ENCODE peak calls at places on chromosomes 3 and 15, in ten cellular contexts. T is GM04504; R is stimulated activated naive CD8-positive, alpha-beta T cell treated with anti-CD3 and anti-CD28 coated beads, Interleukin-15, amount 100 ng/mL, for 72 hours; M is Right ventricle myocardium inferior; W is GM03348; J is NCI-H1417 treated with DMSO at 0.1 percent for 48 hours; V is activated naive CD8-positive, alpha-beta T cell treated with anti-CD3 and anti-CD28 coated beads, Interleukin-2, amount 10 ng/mL, durations not matched to agents 7 days and 5 days; U is activated naive CD4-positive, alpha-beta T cell treated with anti-CD3 and anti-CD28 coated beads for 36 hours; I is HuH-7; F is natural killer cell. B is an unnamed sample.

GRCh38 chr15:43249699-43250203 is 17.0 kb downstream of the TGM5 start:
- DNase-seq in R (no peak), V (no peak), W (peak; percentile 78), J (no peak), F (no peak), T (peak; percentile 61), U (peak; percentile 25), M (no peak), I (no peak), B (peak; percentile 21)

GRCh38 chr3:123338620-123339061 is 110.2 kb downstream of the ADCY5 start:
- DNase-seq in V (no peak), J (no peak), U (no peak), T (no peak), M (peak; percentile 78), R (no peak), I (no peak), W (no peak), F (no peak), B (no peak)

GRCh38 chr3:66195347-66195783 is 25.4 kb upstream of the SLC25A26 start:
- DNase-seq in F (no peak), I (no peak), J (no peak), M (peak; percentile 81), T (peak; percentile 19), R (peak; percentile 8), V (peak; percentile 26), W (peak; percentile 85), U (peak; percentile 38), B (no peak)

GRCh38 chr3:194450341-194450740 is 36.5 kb downstream of the ATP13A3 start:
- DNase-seq in W (no peak), F (no peak), V (no peak), I (no peak), T (no peak), M (no peak), J (peak; percentile 88), U (no peak), R (no peak), B (no peak)

GRCh38 chr15:49265911-49266310 is 95.9 kb downstream of the GALK2 start:
- DNase-seq in U (no peak), F (no peak), W (no peak), R (no peak), M (no peak), V (no peak), T (no peak), J (no peak), I (no peak), B (no peak)

GRCh38 chr3:44001072-44001471 is 240.6 kb upstream of the TOPAZ1 start:
- DNase-seq in J (no peak), R (no peak), F (no peak), M (no peak), T (no peak), W (no peak), V (no peak), U (no peak), I (no peak), B (no peak)

GRCh38 chr3:57518276-57518914 is 25.7 kb downstream of the DNAH12 start:
- DNase-seq in J (no peak), R (no peak), W (no peak), M (no peak), T (no peak), U (no peak), V (no peak), I (no peak), F (no peak), B (peak; percentile 66)

GRCh38 chr15:38696120-38696727 is 131.6 kb upstream of the RASGRP1 start:
- DNase-seq in T (no peak), U (peak; percentile 85), M (no peak), W (peak; percentile 68), I (no peak), F (peak; percentile 59), R (peak; percentile 53), J (no peak), V (peak; percentile 68), B (no peak)

GRCh38 chr15:101151286-101151685 is 100.6 kb downstream of the CHSY1 start:
- DNase-seq in U (no peak), J (no peak), V (no peak), W (no peak), F (no peak), I (no peak), M (no peak), T (no peak), R (no peak), B (no peak)

GRCh38 chr15:61828008-61828407 is 232.2 kb downstream of the VPS13C start:
- DNase-seq in U (no peak), J (no peak), V (no peak), I (peak; percentile 76), T (no peak), R (no peak), M (no peak), F (no peak), W (no peak), B (no peak)

GRCh38 chr3:37183375-37183831 is 9.0 kb upstream of the LRRFIP2 start:
- DNase-seq in R (no peak), F (no peak), U (no peak), V (no peak), T (peak; percentile 90), M (no peak), W (peak; percentile 72), J (no peak), I (no peak), B (peak; percentile 88)

GRCh38 chr15:57732526-57733331 is 26.2 kb downstream of the POLR2M start:
- DNase-seq in W (peak; percentile 65), I (peak; percentile 37), U (peak; percentile 69), T (peak; percentile 21), M (no peak), R (peak; percentile 21), F (no peak), J (no peak), V (no peak), B (peak; percentile 36)

GRCh38 chr3:178201714-178202113 is 334.5 kb upstream of the KCNMB2 start:
- DNase-seq in T (no peak), F (no peak), W (no peak), U (no peak), J (no peak), V (no peak), I (no peak), R (no peak), M (no peak), B (no peak)

GRCh38 chr3:143901105-143901504 is 52.8 kb upstream of the SLC9A9 start:
- DNase-seq in U (no peak), I (no peak), M (no peak), W (peak; percentile 69), J (no peak), T (peak; percentile 30), F (no peak), V (no peak), R (no peak), B (peak; percentile 62)

GRCh38 chr3:5264896-5265770 is 77.6 kb downstream of the EDEM1 start:
- DNase-seq in T (no peak), V (no peak), U (no peak), M (no peak), I (no peak), R (no peak), W (peak; percentile 27), F (no peak), J (no peak), B (peak; percentile 3)

GRCh38 chr3:63232764-63233396 is 45.2 kb upstream of the SYNPR start:
- DNase-seq in W (peak; percentile 11), M (no peak), T (no peak), V (no peak), F (no peak), R (no peak), U (no peak), I (no peak), J (no peak), B (no peak)

GRCh38 chr3:188554404-188554803 is 400.4 kb downstream of the LPP start:
- DNase-seq in W (peak; percentile 11), M (no peak), T (no peak), U (no peak), J (no peak), V (no peak), R (no peak), F (no peak), I (no peak), B (no peak)

GRCh38 chr3:187833799-187834578 is 88.7 kb upstream of the BCL6 start:
- DNase-seq in V (no peak), W (no peak), R (no peak), I (no peak), J (no peak), F (no peak), U (peak; percentile 69), M (no peak), T (no peak), B (no peak)

GRCh38 chr3:133547432-133548041 is 25.9 kb upstream of the CDV3 start:
- DNase-seq in U (no peak), F (no peak), W (peak; percentile 85), M (no peak), R (no peak), T (peak; percentile 56), I (no peak), V (no peak), J (no peak), B (peak; percentile 60)

GRCh38 chr15:40217166-40217785 is 21.6 kb upstream of the PAK6 start:
- DNase-seq in R (peak; percentile 46), U (peak; percentile 47), T (peak; percentile 44), F (no peak), M (no peak), W (peak; percentile 81), J (peak; percentile 38), V (no peak), I (peak; percentile 44), B (no peak)

GRCh38 chr3:188092648-188093047 is 61.3 kb upstream of the LPP start:
- DNase-seq in R (no peak), U (peak; percentile 80), V (no peak), F (no peak), J (no peak), W (peak; percentile 8), I (no peak), M (no peak), T (peak; percentile 17), B (no peak)

GRCh38 chr3:77102916-77103769 is 63.2 kb downstream of the ROBO2 start:
- DNase-seq in I (no peak), R (no peak), J (no peak), T (no peak), W (no peak), U (no peak), F (no peak), V (no peak), M (no peak), B (no peak)

GRCh38 chr15:43920201-43920600 is 93.4 kb downstream of the WDR76 start:
- DNase-seq in T (no peak), W (no peak), F (no peak), J (no peak), R (no peak), M (no peak), I (no peak), U (no peak), V (no peak), B (peak; percentile 49)

GRCh38 chr3:44970916-44971490 is 5.0 kb downstream of the ZDHHC3 start:
- DNase-seq in I (no peak), R (no peak), V (no peak), F (no peak), M (no peak), W (no peak), U (no peak), J (no peak), T (no peak), B (no peak)

GRCh38 chr3:157248590-157249425 is 88.9 kb upstream of the CCNL1 start:
- DNase-seq in I (no peak), V (no peak), R (no peak), F (no peak), T (peak; percentile 55), J (peak; percentile 2), M (no peak), W (peak; percentile 81), U (no peak), B (peak; percentile 75)

GRCh38 chr3:52237659-52238172 is 1.2 kb downstream of the TWF2 start:
- DNase-seq in W (peak; percentile 97), U (no peak), R (no peak), I (no peak), J (no peak), F (no peak), T (peak; percentile 87), V (peak; percentile 31), M (peak; percentile 93), B (peak; percentile 92)

GRCh38 chr3:143676021-143676420 is 172.2 kb downstream of the SLC9A9 start:
- DNase-seq in T (no peak), I (no peak), R (no peak), U (no peak), F (no peak), M (no peak), V (no peak), J (no peak), W (no peak), B (no peak)

GRCh38 chr3:13179181-13179580 is 106.0 kb upstream of the IQSEC1 start:
- DNase-seq in M (no peak), V (no peak), W (no peak), I (no peak), T (no peak), R (no peak), F (no peak), U (no peak), J (no peak), B (no peak)